ENCODE peak calls at places on chromosomes 3 and 15, in five cellular contexts. M is HFFc6, S is endothelial cell of umbilical vein, W is NCI-H82, N is HTR-8/SVneo. D is an unnamed sample.

GRCh38 chr15:35437157-35437556 is 108.8 kb downstream of the DPH6 start:
- DNase-seq in M (peak; percentile 35), S (peak; percentile 16), W (no peak), N (peak; percentile 5), D (no peak)

GRCh38 chr15:97909291-97909891 is 51.1 kb upstream of the ARRDC4 start:
- DNase-seq in M (peak; percentile 52), S (peak; percentile 63), W (peak; percentile 86), N (peak; percentile 44), D (peak; percentile 23)

GRCh38 chr3:171986208-171986607 is 53.2 kb upstream of the FNDC3B start:
- DNase-seq in M (no peak), S (no peak), W (peak; percentile 56), N (no peak), D (no peak)

GRCh38 chr15:64731807-64732151 is 43.6 kb downstream of the RBPMS2 start:
- DNase-seq in M (no peak), S (no peak), W (no peak), N (no peak), D (no peak)

GRCh38 chr15:35306361-35306981 is 221.4 kb upstream of the NANOGP8 start:
- DNase-seq in M (peak; percentile 54), S (peak; percentile 83), W (peak; percentile 19), N (peak; percentile 30), D (peak; percentile 35)

GRCh38 chr15:92624401-92624991 is 31.1 kb downstream of the FAM174B start:
- DNase-seq in M (no peak), S (peak; percentile 56), W (no peak), N (no peak), D (no peak)

GRCh38 chr3:178392553-178392952 is 143.7 kb upstream of the KCNMB2 start:
- DNase-seq in M (peak; percentile 77), S (peak; percentile 71), W (peak; percentile 10), N (no peak), D (peak; percentile 22)

GRCh38 chr3:129316121-129317013 is 37.7 kb downstream of the HMCES start:
- DNase-seq in M (peak; percentile 82), S (peak; percentile 78), W (peak; percentile 91), N (peak; percentile 76), D (peak; percentile 68)

GRCh38 chr3:45832691-45833090 is 9.2 kb downstream of the LZTFL1 start:
- DNase-seq in M (no peak), S (no peak), W (no peak), N (peak; percentile 3), D (no peak)

D was measured in H4.